ENCODE peak calls at places on chromosomes 11 and 22, in seven cellular contexts. One of them, this sample, is unnamed.

GRCh38 chr22:33380789-33381530 is 322.8 kb upstream of the SYN3 start:
- DNase-seq in HTR-8/SVneo: no peak
- DNase-seq in activated CD4-positive, CD25-positive, alpha-beta regulatory T cell: no peak
- DNase-seq in globus pallidus: no peak
- DNase-seq in thoracic aorta: no peak
- DNase-seq in fibroblast of gingiva: peak; percentile 54
- DNase-seq in GOT3: no peak
- DNase-seq in this sample: no peak

GRCh38 chr22:29266564-29267461 is 968 bp downstream of the RHBDD3 start:
- DNase-seq in HTR-8/SVneo: no peak
- DNase-seq in activated CD4-positive, CD25-positive, alpha-beta regulatory T cell: no peak
- DNase-seq in globus pallidus: no peak
- DNase-seq in thoracic aorta: no peak
- DNase-seq in fibroblast of gingiva: peak; percentile 22
- DNase-seq in GOT3: no peak
- DNase-seq in this sample: no peak

GRCh38 chr22:44057411-44057987 is 33.4 kb downstream of the PARVB start:
- DNase-seq in HTR-8/SVneo: no peak
- DNase-seq in activated CD4-positive, CD25-positive, alpha-beta regulatory T cell: no peak
- DNase-seq in globus pallidus: peak; percentile 46
- DNase-seq in thoracic aorta: no peak
- DNase-seq in fibroblast of gingiva: no peak
- DNase-seq in GOT3: no peak
- DNase-seq in this sample: no peak

GRCh38 chr11:45850446-45850845 is 3.2 kb downstream of the CRY2 start:
- DNase-seq in HTR-8/SVneo: no peak
- DNase-seq in activated CD4-positive, CD25-positive, alpha-beta regulatory T cell: no peak
- DNase-seq in globus pallidus: no peak
- DNase-seq in thoracic aorta: no peak
- DNase-seq in fibroblast of gingiva: no peak
- DNase-seq in GOT3: no peak
- DNase-seq in this sample: no peak

GRCh38 chr11:27514076-27514475 is 7.5 kb upstream of the LIN7C start:
- DNase-seq in HTR-8/SVneo: no peak
- DNase-seq in activated CD4-positive, CD25-positive, alpha-beta regulatory T cell: no peak
- DNase-seq in globus pallidus: no peak
- DNase-seq in thoracic aorta: no peak
- DNase-seq in fibroblast of gingiva: no peak
- DNase-seq in GOT3: no peak
- DNase-seq in this sample: peak; percentile 21

GRCh38 chr11:17171916-17172315 is 35.9 kb downstream of the PIK3C2A start:
- DNase-seq in HTR-8/SVneo: no peak
- DNase-seq in activated CD4-positive, CD25-positive, alpha-beta regulatory T cell: no peak
- DNase-seq in globus pallidus: no peak
- DNase-seq in thoracic aorta: no peak
- DNase-seq in fibroblast of gingiva: peak; percentile 5
- DNase-seq in GOT3: no peak
- DNase-seq in this sample: no peak

GRCh38 chr11:111939836-111940604 is 2.9 kb downstream of the DIXDC1 start:
- DNase-seq in HTR-8/SVneo: no peak
- DNase-seq in activated CD4-positive, CD25-positive, alpha-beta regulatory T cell: no peak
- DNase-seq in globus pallidus: no peak
- DNase-seq in thoracic aorta: no peak
- DNase-seq in fibroblast of gingiva: peak; percentile 63
- DNase-seq in GOT3: no peak
- DNase-seq in this sample: no peak

GRCh38 chr11:73323464-73323863 is 15.4 kb downstream of the ARHGEF17 start:
- DNase-seq in HTR-8/SVneo: peak; percentile 74
- DNase-seq in activated CD4-positive, CD25-positive, alpha-beta regulatory T cell: no peak
- DNase-seq in globus pallidus: no peak
- DNase-seq in thoracic aorta: peak; percentile 80
- DNase-seq in fibroblast of gingiva: peak; percentile 48
- DNase-seq in GOT3: no peak
- DNase-seq in this sample: peak; percentile 49

GRCh38 chr11:16986434-16987204 is 27.6 kb downstream of the PLEKHA7 start:
- DNase-seq in HTR-8/SVneo: no peak
- DNase-seq in activated CD4-positive, CD25-positive, alpha-beta regulatory T cell: no peak
- DNase-seq in globus pallidus: no peak
- DNase-seq in thoracic aorta: no peak
- DNase-seq in fibroblast of gingiva: no peak
- DNase-seq in GOT3: no peak
- DNase-seq in this sample: no peak